ENCODE peak calls at places on chromosomes 12 and 14, in six cellular contexts. W is AG09309, Q is mesothelial cell of epicardium, U is tibial nerve, P is dorsolateral prefrontal cortex, G is glutamatergic neuron. F is an unnamed sample.

GRCh38 chr12:52259850-52260249 is 14.6 kb upstream of the KRT86 start:
- DNase-seq in W (no peak), Q (no peak), U (no peak), P (no peak), G (no peak), F (no peak)

GRCh38 chr12:106303202-106303820 is 778 bp downstream of the TCP11L2 start:
- DNase-seq in W (no peak), Q (peak; percentile 81), U (peak; percentile 75), P (peak; percentile 74), G (peak; percentile 81), F (peak; percentile 58)

GRCh38 chr12:104218935-104219334 is 3.4 kb downstream of the TXNRD1 start:
- DNase-seq in W (no peak), Q (no peak), U (no peak), P (no peak), G (no peak), F (no peak)

GRCh38 chr12:64583395-64584172 is 26.7 kb upstream of the RASSF3 start:
- DNase-seq in W (no peak), Q (no peak), U (no peak), P (no peak), G (no peak), F (no peak)

GRCh38 chr14:94562941-94563883 is 2.0 kb downstream of the SERPINA4 start:
- DNase-seq in W (no peak), Q (no peak), U (no peak), P (no peak), G (no peak), F (no peak)

GRCh38 chr14:55333785-55334485 is 62.7 kb downstream of the FBXO34 start:
- DNase-seq in W (no peak), Q (no peak), U (no peak), P (no peak), G (no peak), F (no peak)

GRCh38 chr12:460301-461230 is 827 bp downstream of the B4GALNT3 start:
- DNase-seq in W (no peak), Q (peak; percentile 47), U (no peak), P (no peak), G (peak; percentile 38), F (no peak)

GRCh38 chr12:102765736-102766135 is 151.3 kb downstream of the PAH start:
- DNase-seq in W (peak; percentile 24), Q (no peak), U (no peak), P (no peak), G (no peak), F (no peak)

GRCh38 chr12:8566525-8566924 is 25.8 kb upstream of the CLEC4E start:
- DNase-seq in W (no peak), Q (no peak), U (no peak), P (no peak), G (no peak), F (no peak)
- TF ChIP-seq CTCF in W (no peak), Q (no peak), U (no peak), P (no peak), G (no peak), F (no peak)

GRCh38 chr12:111222027-111222414 is 146.9 kb downstream of the PHETA1 start:
- DNase-seq in W (no peak), Q (no peak), U (no peak), P (no peak), G (no peak), F (no peak)
- TF ChIP-seq CTCF in W (no peak), Q (no peak), U (no peak), P (no peak), G (no peak), F (no peak)

GRCh38 chr14:80867798-80868197 is 73.7 kb downstream of the CEP128 start:
- DNase-seq in W (no peak), Q (no peak), U (no peak), P (no peak), G (no peak), F (no peak)

GRCh38 chr14:80865565-80865964 is 76.0 kb downstream of the CEP128 start:
- DNase-seq in W (no peak), Q (no peak), U (no peak), P (no peak), G (no peak), F (no peak)

GRCh38 chr14:80867091-80867490 is 74.4 kb downstream of the CEP128 start:
- DNase-seq in W (no peak), Q (no peak), U (no peak), P (no peak), G (no peak), F (no peak)

DNA sequence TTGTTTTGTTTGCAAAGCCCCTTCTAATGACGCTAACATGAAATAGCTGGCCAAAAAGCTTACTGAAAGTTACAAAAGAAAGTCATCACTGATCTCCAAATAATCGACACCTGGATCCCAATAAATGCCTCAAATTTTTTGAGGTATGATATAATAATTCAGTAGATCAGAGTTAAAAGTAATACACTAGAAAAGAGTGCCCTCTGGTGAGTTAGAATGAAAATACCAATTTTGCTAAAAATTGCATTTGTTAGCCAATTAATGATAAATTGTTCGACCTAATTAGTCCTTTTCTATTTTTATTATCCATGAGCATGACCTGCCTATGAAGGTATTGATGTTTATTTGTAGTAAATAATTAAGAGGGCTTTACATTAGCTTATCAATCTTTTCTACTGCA is 78.6 kb downstream of the CEP128 start:
- DNase-seq in W (no peak), Q (no peak), U (no peak), P (no peak), G (no peak), F (no peak)
- TF ChIP-seq CTCF in W (no peak), Q (no peak), U (no peak), P (peak; percentile 36), G (no peak), F (no peak)

GRCh38 chr12:2212971-2213869 is 160.4 kb downstream of the CACNA1C start:
- DNase-seq in W (no peak), Q (peak; percentile 56), U (no peak), P (peak; percentile 31), G (no peak), F (no peak)
- TF ChIP-seq CTCF in W (no peak), Q (no peak), U (no peak), P (no peak), G (no peak), F (no peak)

GRCh38 chr12:130957304-130957621 is 3.6 kb downstream of the ADGRD1 start:
- DNase-seq in W (no peak), Q (no peak), U (no peak), P (no peak), G (no peak), F (no peak)
- TF ChIP-seq CTCF in W (no peak), Q (no peak), U (no peak), P (no peak), G (no peak), F (no peak)

GRCh38 chr12:15982471-15982870 is 71.3 kb downstream of the DERA start:
- DNase-seq in W (peak; percentile 50), Q (no peak), U (no peak), P (no peak), G (no peak), F (no peak)
- TF ChIP-seq CTCF in W (peak; percentile 57), Q (no peak), U (peak; percentile 31), P (peak; percentile 52), G (no peak), F (peak; percentile 50)

GRCh38 chr14:78902010-78902623 is 731.9 kb downstream of the NRXN3 start:
- DNase-seq in W (peak; percentile 10), Q (peak; percentile 58), U (no peak), P (peak; percentile 67), G (peak; percentile 73), F (peak; percentile 18)
- TF ChIP-seq CTCF in W (peak; percentile 72), Q (peak; percentile 60), U (no peak), P (peak; percentile 76), G (peak; percentile 84), F (peak; percentile 88)